ENCODE peak calls at places on chromosome 17, in six cellular contexts. L is PC-3, S is pancreas, Q is H1, W is MM.1S, A is heart right ventricle. C is an unnamed sample.

GRCh38 chr17:77299256-77300015 is 158.7 kb downstream of the SEC14L1 start:
- DNase-seq in S (no peak), Q (no peak), A (no peak), L (no peak), W (no peak), C (no peak)

GRCh38 chr17:2179615-2180295 is 123.8 kb downstream of the SMG6 start:
- DNase-seq in S (no peak), L (no peak), W (no peak), A (peak; percentile 60), Q (no peak), C (peak; percentile 77)

GRCh38 chr17:64130559-64131001 is 636 bp upstream of the ERN1 start:
- DNase-seq in W (no peak), Q (no peak), S (no peak), L (peak; percentile 49), A (no peak), C (peak; percentile 57)

GRCh38 chr17:9261059-9262029 is 240.0 kb downstream of the NTN1 start:
- DNase-seq in Q (no peak), A (no peak), S (peak; percentile 49), L (no peak), W (no peak), C (no peak)

GRCh38 chr17:7475764-7476422 is 3.5 kb downstream of the ZBTB4 start:
- DNase-seq in S (no peak), A (peak; percentile 42), W (no peak), Q (no peak), L (no peak), C (no peak)

GRCh38 chr17:47225436-47225858 is 16.3 kb downstream of the MYL4 start:
- DNase-seq in S (no peak), L (peak; percentile 99), A (no peak), W (no peak), Q (no peak), C (peak; percentile 66)

GRCh38 chr17:55198690-55199370 is 65.9 kb upstream of the HLF start:
- DNase-seq in A (no peak), S (no peak), W (no peak), L (no peak), Q (no peak), C (no peak)

GRCh38 chr17:44424828-44425463 is 35.5 kb upstream of the ITGA2B start:
- DNase-seq in W (no peak), L (no peak), A (no peak), Q (no peak), S (no peak), C (no peak)

GRCh38 chr17:13647551-13647950 is 45.8 kb upstream of the HS3ST3A1 start:
- DNase-seq in A (no peak), S (no peak), L (no peak), Q (no peak), W (no peak), C (no peak)

GRCh38 chr17:545156-545555 is 169.5 kb downstream of the VPS53 start:
- DNase-seq in L (no peak), A (no peak), Q (peak; percentile 52), W (no peak), S (no peak), C (no peak)

GRCh38 chr17:38334480-38335364 is 9.0 kb downstream of the GPR179 start:
- DNase-seq in Q (no peak), W (no peak), L (no peak), S (peak; percentile 34), A (no peak), C (no peak)

GRCh38 chr17:76824103-76824502 is 44.1 kb upstream of the MGAT5B start:
- DNase-seq in A (no peak), W (no peak), L (no peak), Q (no peak), S (no peak), C (no peak)

GRCh38 chr17:44965491-44966234 is 2.4 kb downstream of the C1QL1 start:
- DNase-seq in A (no peak), L (no peak), W (no peak), S (no peak), Q (no peak), C (no peak)

GRCh38 chr17:57355090-57355859 is 99.0 kb downstream of the MSI2 start:
- DNase-seq in W (peak; percentile 67), Q (no peak), L (no peak), S (no peak), A (no peak), C (no peak)

GRCh38 chr17:57356153-57356721 is 99.9 kb downstream of the MSI2 start:
- DNase-seq in Q (no peak), A (no peak), S (no peak), L (no peak), W (peak; percentile 68), C (no peak)

GRCh38 chr17:57357830-57358426 is 101.6 kb downstream of the MSI2 start:
- DNase-seq in A (no peak), W (peak; percentile 79), S (no peak), L (peak; percentile 88), Q (no peak), C (no peak)

GRCh38 chr17:57356722-57357391 is 100.5 kb downstream of the MSI2 start:
- DNase-seq in S (no peak), W (peak; percentile 87), A (no peak), Q (no peak), L (no peak), C (no peak)

GRCh38 chr17:57357392-57357784 is 101.1 kb downstream of the MSI2 start:
- DNase-seq in L (peak; percentile 67), S (peak; percentile 93), Q (no peak), W (peak; percentile 50), A (peak; percentile 70), C (peak; percentile 75)
- H3K4me1 ChIP-seq in L (peaks cover 24% of the 10 kb centered on the region), S (peaks cover 11% of the 10 kb centered on the region), Q (peaks cover 10% of the 10 kb centered on the region), W (peaks cover 71% of the 10 kb centered on the region), A (peaks cover 22% of the 10 kb centered on the region), C (peaks cover 7% of the 10 kb centered on the region)

DNA sequence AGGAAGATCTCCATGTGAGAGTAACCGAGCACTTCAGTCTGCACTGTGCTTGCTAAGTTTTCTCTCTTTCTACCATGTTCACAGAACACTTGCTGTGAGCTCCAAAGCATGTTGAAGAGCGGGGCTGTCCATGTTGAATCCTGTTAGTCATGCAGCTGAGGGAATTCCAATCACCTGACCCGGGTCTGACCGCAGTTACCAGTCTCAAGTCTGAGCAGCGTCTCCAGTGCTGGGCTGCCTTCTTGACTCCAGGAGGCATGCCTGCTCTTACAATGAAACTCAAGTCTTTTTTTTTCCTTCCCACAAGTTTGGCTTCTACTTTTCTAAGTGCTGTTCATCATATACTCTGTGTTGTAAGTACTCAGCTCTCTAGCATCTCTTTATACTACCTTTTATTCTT is 44.3 kb downstream of the HOXB1 start:
- DNase-seq in Q (no peak), A (no peak), S (no peak), L (peak; percentile 93), W (no peak), C (no peak)
- H3K4me3 ChIP-seq in Q (no peak overlapping the region), A (no peak overlapping the region), S (no peak overlapping the region), L (no peak overlapping the region), W (no peak overlapping the region), C (no peak overlapping the region)

GRCh38 chr17:82871056-82871775 is 31.4 kb upstream of the ZNF750 start:
- DNase-seq in W (no peak), L (no peak), Q (no peak), A (no peak), S (no peak), C (no peak)

GRCh38 chr17:82871776-82872561 is 32.1 kb upstream of the ZNF750 start:
- DNase-seq in A (no peak), L (no peak), S (peak; percentile 48), W (no peak), Q (no peak), C (no peak)

GRCh38 chr17:82873521-82873920 is 33.7 kb upstream of the ZNF750 start:
- DNase-seq in A (no peak), S (peak; percentile 48), L (no peak), W (no peak), Q (no peak), C (no peak)

GRCh38 chr17:82874011-82874835 is 34.4 kb upstream of the ZNF750 start:
- DNase-seq in A (no peak), L (peak; percentile 77), Q (no peak), S (peak; percentile 74), W (no peak), C (peak; percentile 72)

DNA sequence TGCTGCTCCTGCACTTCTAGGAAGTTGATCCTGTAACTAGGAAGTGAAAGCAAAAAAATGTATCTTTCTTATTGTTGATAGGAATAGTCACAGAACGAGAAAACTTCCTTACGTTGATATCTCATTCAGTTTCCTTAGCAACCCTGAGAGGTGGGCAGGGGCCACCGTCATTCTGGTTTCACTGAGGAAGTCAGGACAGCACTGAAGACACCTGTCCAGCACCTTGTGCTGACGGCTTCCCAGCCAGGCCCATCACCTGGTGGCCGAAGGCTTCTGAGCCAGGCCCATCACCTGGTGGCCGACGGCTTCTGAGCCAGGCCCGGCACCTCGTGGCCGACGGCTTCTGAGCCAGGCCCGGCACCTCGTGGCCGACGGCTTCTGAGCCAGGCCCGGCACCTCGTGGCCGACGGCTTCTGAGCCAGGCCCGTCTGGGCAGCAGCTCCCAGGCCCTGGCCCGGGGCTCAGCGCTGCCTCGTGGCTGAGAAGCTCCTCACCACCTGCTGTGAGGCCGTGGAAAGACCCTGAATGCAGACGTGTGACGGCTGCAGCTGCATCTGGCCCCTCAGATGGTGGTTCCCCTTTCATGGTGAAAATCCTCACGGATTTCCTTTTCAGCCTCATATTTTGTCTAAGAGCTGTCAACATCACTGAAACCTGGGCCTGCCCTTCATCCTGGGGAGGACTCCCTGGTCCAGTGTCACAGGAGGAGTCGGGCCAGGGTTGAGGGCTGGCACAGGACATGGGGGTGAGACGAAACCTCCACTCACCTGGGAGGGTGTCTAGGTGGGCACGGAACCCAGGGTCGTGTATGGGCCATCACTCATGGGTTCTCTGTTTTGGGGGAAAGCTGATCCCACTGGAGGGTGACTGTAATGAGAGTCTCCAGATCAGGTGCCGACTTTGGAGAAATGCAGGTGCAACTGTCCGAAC is 33.0 kb upstream of the ZNF750 start:
- DNase-seq in S (peak; percentile 38), A (no peak), L (no peak), W (no peak), Q (no peak), C (no peak)
- H3K27ac ChIP-seq in S (no peak overlapping the region), A (peak overlapping the region; percentile 83), L (no peak overlapping the region), W (no peak overlapping the region), Q (no peak overlapping the region), C (no peak overlapping the region)

DNA sequence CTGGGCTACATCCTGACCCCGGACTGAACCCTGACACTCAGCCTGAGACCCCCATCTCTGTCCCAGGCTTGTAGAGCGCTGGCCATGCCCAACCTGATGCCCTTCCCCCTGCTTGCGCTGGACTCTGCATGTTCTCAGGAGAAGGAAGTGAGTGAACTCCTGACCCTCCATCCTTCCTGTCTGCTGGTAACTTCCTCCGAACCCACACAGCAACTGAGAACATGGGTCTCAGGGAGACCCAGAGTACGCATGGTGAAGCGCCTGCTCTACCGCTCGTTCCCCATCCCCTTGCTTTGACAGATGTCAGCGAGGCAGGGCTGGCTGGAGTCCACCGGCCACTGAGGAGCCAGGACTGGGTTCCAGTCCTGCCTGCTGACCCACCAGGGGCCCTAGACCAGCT is 6.1 kb downstream of the CAMKK1 start:
- DNase-seq in Q (no peak), W (no peak), A (no peak), S (no peak), L (no peak), C (peak; percentile 50)
- H3K4me1 ChIP-seq in Q (peaks cover 22% of the 10 kb centered on the region), W (no peaks in the 10 kb centered on the region), A (peaks cover 37% of the 10 kb centered on the region), S (no peaks in the 10 kb centered on the region), L (peaks cover 45% of the 10 kb centered on the region), C (no peaks in the 10 kb centered on the region)

DNA sequence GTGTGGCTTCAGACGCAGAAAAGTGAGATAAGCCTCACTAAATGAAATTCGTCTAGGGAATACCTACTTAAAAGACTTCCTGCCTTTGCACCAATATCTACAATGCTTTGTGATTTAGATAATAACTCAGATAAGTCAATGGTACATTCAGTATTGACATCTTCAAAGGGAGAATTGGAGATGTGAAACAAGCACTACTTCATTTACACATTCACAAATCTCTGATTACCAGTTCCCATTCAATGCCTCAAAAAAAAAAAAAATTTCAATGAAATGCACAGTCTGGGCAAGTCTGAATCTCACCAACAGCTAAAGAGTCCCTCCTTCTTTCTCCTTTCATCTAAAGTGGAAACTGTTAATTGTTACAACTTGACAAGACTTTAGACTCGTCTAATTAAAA is 3.7 kb downstream of the PHF12 start:
- DNase-seq in Q (no peak), S (no peak), A (no peak), L (no peak), W (no peak), C (no peak)
- H3K4me3 ChIP-seq in Q (no peak overlapping the region), S (no peak overlapping the region), A (no peak overlapping the region), L (peak overlapping the region; percentile 91), W (no peak overlapping the region), C (no peak overlapping the region)

C was measured in lung.